ENCODE peak calls at places on chromosomes 6 and 20, in five cellular contexts. One of them, this sample, is unnamed.
A peak's percentile ranks its signal among the peaks of the same experiment; 100 is the strongest.

GRCh38 chr6:35161776-35162607 is 20.9 kb upstream of the TCP11 start:
- DNase-seq in GM23248: no peak
- DNase-seq in left lung: no peak
- DNase-seq in left ventricle myocardium inferior: no peak
- DNase-seq in right cardiac atrium: no peak
- DNase-seq in this sample: no peak

GRCh38 chr20:45842169-45842812 is 8.7 kb downstream of the SNX21 start:
- DNase-seq in GM23248: peak; percentile 71
- DNase-seq in left lung: no peak
- DNase-seq in left ventricle myocardium inferior: no peak
- DNase-seq in right cardiac atrium: no peak
- DNase-seq in this sample: no peak

GRCh38 chr6:158697798-158698197 is 47.9 kb downstream of the SYTL3 start:
- DNase-seq in GM23248: peak; percentile 87
- DNase-seq in left lung: no peak
- DNase-seq in left ventricle myocardium inferior: no peak
- DNase-seq in right cardiac atrium: no peak
- DNase-seq in this sample: no peak

GRCh38 chr6:72984981-72985665 is 240.2 kb downstream of the KHDC1L start:
- DNase-seq in GM23248: peak; percentile 28
- DNase-seq in left lung: peak; percentile 34
- DNase-seq in left ventricle myocardium inferior: no peak
- DNase-seq in right cardiac atrium: no peak
- DNase-seq in this sample: no peak

GRCh38 chr20:50750145-50750671 is 18.8 kb downstream of the PARD6B start:
- DNase-seq in GM23248: peak; percentile 35
- DNase-seq in left lung: no peak
- DNase-seq in left ventricle myocardium inferior: no peak
- DNase-seq in right cardiac atrium: no peak
- DNase-seq in this sample: no peak

GRCh38 chr20:63484236-63484635 is 11.8 kb upstream of the KCNQ2 start:
- DNase-seq in GM23248: no peak
- DNase-seq in left lung: no peak
- DNase-seq in left ventricle myocardium inferior: no peak
- DNase-seq in right cardiac atrium: peak; percentile 47
- DNase-seq in this sample: no peak

GRCh38 chr6:157219201-157220200 is 103.8 kb downstream of the TMEM242 start:
- DNase-seq in GM23248: peak; percentile 65
- DNase-seq in left lung: no peak
- DNase-seq in left ventricle myocardium inferior: no peak
- DNase-seq in right cardiac atrium: peak; percentile 45
- DNase-seq in this sample: no peak

GRCh38 chr6:52498538-52499017 is 78.3 kb downstream of the TRAM2 start:
- DNase-seq in GM23248: no peak
- DNase-seq in left lung: no peak
- DNase-seq in left ventricle myocardium inferior: no peak
- DNase-seq in right cardiac atrium: peak; percentile 75
- DNase-seq in this sample: no peak

GRCh38 chr6:117473401-117473800 is 9.1 kb upstream of the DCBLD1 start:
- DNase-seq in GM23248: no peak
- DNase-seq in left lung: no peak
- DNase-seq in left ventricle myocardium inferior: no peak
- DNase-seq in right cardiac atrium: no peak
- DNase-seq in this sample: no peak

GRCh38 chr6:155380666-155381332 is 66.5 kb upstream of the TFB1M start:
- DNase-seq in GM23248: no peak
- DNase-seq in left lung: no peak
- DNase-seq in left ventricle myocardium inferior: no peak
- DNase-seq in right cardiac atrium: no peak
- DNase-seq in this sample: no peak

GRCh38 chr6:163711615-163712568 is 297.4 kb downstream of the QKI start:
- DNase-seq in GM23248: peak; percentile 59
- DNase-seq in left lung: peak; percentile 83
- DNase-seq in left ventricle myocardium inferior: peak; percentile 89
- DNase-seq in right cardiac atrium: peak; percentile 94
- DNase-seq in this sample: no peak

GRCh38 chr6:168404560-168404959 is 36.4 kb upstream of the SMOC2 start:
- DNase-seq in GM23248: no peak
- DNase-seq in left lung: peak; percentile 20
- DNase-seq in left ventricle myocardium inferior: no peak
- DNase-seq in right cardiac atrium: no peak
- DNase-seq in this sample: no peak

GRCh38 chr6:41200296-41200900 is 551 bp downstream of the TREML2 start:
- DNase-seq in GM23248: peak; percentile 26
- DNase-seq in left lung: peak; percentile 59
- DNase-seq in left ventricle myocardium inferior: no peak
- DNase-seq in right cardiac atrium: peak; percentile 66
- DNase-seq in this sample: no peak

GRCh38 chr20:60206259-60206658 is 248.0 kb downstream of the CDH26 start:
- DNase-seq in GM23248: peak; percentile 66
- DNase-seq in left lung: no peak
- DNase-seq in left ventricle myocardium inferior: no peak
- DNase-seq in right cardiac atrium: no peak
- DNase-seq in this sample: no peak

GRCh38 chr20:10578607-10579006 is 95.2 kb downstream of the JAG1 start:
- DNase-seq in GM23248: peak; percentile 38
- DNase-seq in left lung: no peak
- DNase-seq in left ventricle myocardium inferior: no peak
- DNase-seq in right cardiac atrium: no peak
- DNase-seq in this sample: no peak

GRCh38 chr6:47256361-47256760 is 53.3 kb downstream of the TNFRSF21 start:
- DNase-seq in GM23248: peak; percentile 30
- DNase-seq in left lung: no peak
- DNase-seq in left ventricle myocardium inferior: no peak
- DNase-seq in right cardiac atrium: no peak
- DNase-seq in this sample: no peak

GRCh38 chr6:27872634-27873028 is 39.6 kb downstream of the OR2B2 start:
- DNase-seq in GM23248: no peak
- DNase-seq in left lung: no peak
- DNase-seq in left ventricle myocardium inferior: no peak
- DNase-seq in right cardiac atrium: no peak
- DNase-seq in this sample: no peak

GRCh38 chr6:38638941-38639497 is 710 bp downstream of the BTBD9 start:
- DNase-seq in GM23248: peak; percentile 87
- DNase-seq in left lung: peak; percentile 56
- DNase-seq in left ventricle myocardium inferior: no peak
- DNase-seq in right cardiac atrium: no peak
- DNase-seq in this sample: peak; percentile 38

GRCh38 chr6:5203571-5203970 is 57.2 kb downstream of the LYRM4 start:
- DNase-seq in GM23248: no peak
- DNase-seq in left lung: no peak
- DNase-seq in left ventricle myocardium inferior: peak; percentile 34
- DNase-seq in right cardiac atrium: no peak
- DNase-seq in this sample: no peak

GRCh38 chr6:81750660-81751387 is 1.7 kb downstream of the TENT5A start:
- DNase-seq in GM23248: peak; percentile 65
- DNase-seq in left lung: no peak
- DNase-seq in left ventricle myocardium inferior: no peak
- DNase-seq in right cardiac atrium: peak; percentile 21
- DNase-seq in this sample: no peak

GRCh38 chr20:36491901-36492617 is 49.3 kb upstream of the MYL9 start:
- DNase-seq in GM23248: peak; percentile 53
- DNase-seq in left lung: no peak
- DNase-seq in left ventricle myocardium inferior: no peak
- DNase-seq in right cardiac atrium: peak; percentile 61
- DNase-seq in this sample: no peak

GRCh38 chr20:14821251-14821650 is 483.8 kb upstream of the FLRT3 start:
- DNase-seq in GM23248: no peak
- DNase-seq in left lung: no peak
- DNase-seq in left ventricle myocardium inferior: no peak
- DNase-seq in right cardiac atrium: no peak
- DNase-seq in this sample: no peak

GRCh38 chr20:23141450-23142161 is 55.5 kb upstream of the CD93 start:
- DNase-seq in GM23248: no peak
- DNase-seq in left lung: peak; percentile 25
- DNase-seq in left ventricle myocardium inferior: no peak
- DNase-seq in right cardiac atrium: no peak
- DNase-seq in this sample: no peak

GRCh38 chr6:10154251-10154650 is 260.6 kb downstream of the TFAP2A start:
- DNase-seq in GM23248: no peak
- DNase-seq in left lung: no peak
- DNase-seq in left ventricle myocardium inferior: no peak
- DNase-seq in right cardiac atrium: no peak
- DNase-seq in this sample: no peak

GRCh38 chr6:136989591-136990578 is 54.9 kb downstream of the IL20RA start:
- DNase-seq in GM23248: peak; percentile 28
- DNase-seq in left lung: no peak
- DNase-seq in left ventricle myocardium inferior: peak; percentile 48
- DNase-seq in right cardiac atrium: peak; percentile 69
- DNase-seq in this sample: peak; percentile 64

GRCh38 chr6:43798688-43799444 is 28.9 kb downstream of the VEGFA start:
- DNase-seq in GM23248: peak; percentile 87
- DNase-seq in left lung: peak; percentile 92
- DNase-seq in left ventricle myocardium inferior: peak; percentile 60
- DNase-seq in right cardiac atrium: no peak
- DNase-seq in this sample: peak; percentile 95

GRCh38 chr20:57896563-57896962 is 186.7 kb upstream of the PMEPA1 start:
- DNase-seq in GM23248: no peak
- DNase-seq in left lung: no peak
- DNase-seq in left ventricle myocardium inferior: no peak
- DNase-seq in right cardiac atrium: no peak
- DNase-seq in this sample: no peak

GRCh38 chr20:47577271-47577670 is 75.6 kb downstream of the NCOA3 start:
- DNase-seq in GM23248: no peak
- DNase-seq in left lung: no peak
- DNase-seq in left ventricle myocardium inferior: no peak
- DNase-seq in right cardiac atrium: no peak
- DNase-seq in this sample: no peak
- H3K4me1 ChIP-seq in GM23248: peaks cover 28% of the 10 kb centered on the region
- H3K4me1 ChIP-seq in left lung: peaks cover 32% of the 10 kb centered on the region
- H3K4me1 ChIP-seq in left ventricle myocardium inferior: peaks cover 94% of the 10 kb centered on the region
- H3K4me1 ChIP-seq in right cardiac atrium: peaks cover 6% of the 10 kb centered on the region
- H3K4me1 ChIP-seq in this sample: peaks cover 47% of the 10 kb centered on the region

DNA sequence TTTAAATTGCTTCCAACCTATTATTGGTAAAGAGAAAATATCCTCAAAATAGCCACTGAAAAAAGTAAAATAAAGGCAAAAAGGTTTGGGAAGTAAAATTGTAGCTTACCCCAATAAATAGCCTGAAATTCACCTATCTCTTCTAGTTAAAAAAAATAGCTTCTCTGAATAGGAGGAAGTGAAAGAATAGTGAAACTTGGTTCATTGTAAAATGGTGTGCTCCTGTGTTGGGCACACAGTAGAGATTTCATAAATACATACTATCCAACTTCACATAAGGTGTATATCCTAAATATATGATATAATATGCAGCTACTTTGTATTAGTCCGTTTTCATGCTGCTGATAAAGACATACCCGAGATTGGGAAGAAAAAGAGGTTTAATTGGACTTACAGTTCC is 45.3 kb downstream of the CDK19 start:
- DNase-seq in GM23248: no peak
- DNase-seq in left lung: no peak
- DNase-seq in left ventricle myocardium inferior: no peak
- DNase-seq in right cardiac atrium: no peak
- DNase-seq in this sample: no peak
- H3K4me3 ChIP-seq in GM23248: no peak overlapping the region
- H3K4me3 ChIP-seq in left lung: no peak overlapping the region
- H3K4me3 ChIP-seq in left ventricle myocardium inferior: no peak overlapping the region
- H3K4me3 ChIP-seq in right cardiac atrium: no peak overlapping the region
- H3K4me3 ChIP-seq in this sample: no peak overlapping the region

DNA sequence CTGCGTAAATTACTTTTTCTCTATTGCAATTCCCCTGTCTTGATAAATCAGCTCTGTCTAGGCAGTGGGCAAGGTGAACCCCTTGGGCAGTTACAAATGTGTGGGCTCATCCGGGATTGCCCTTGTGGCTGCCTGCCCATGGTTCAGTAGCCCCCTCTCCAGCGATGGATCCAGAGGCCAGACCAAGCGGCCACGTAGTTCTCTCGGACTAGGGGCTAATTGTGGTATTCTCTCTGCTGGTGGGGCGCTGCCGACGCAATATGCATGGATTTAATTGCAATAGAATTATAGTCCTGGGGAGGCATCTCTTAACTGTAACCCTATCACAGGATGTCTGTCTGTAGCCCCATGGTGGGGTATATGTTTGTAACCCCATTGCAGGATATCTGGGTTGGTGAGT is 64.3 kb upstream of the UNC93A start:
- DNase-seq in GM23248: no peak
- DNase-seq in left lung: no peak
- DNase-seq in left ventricle myocardium inferior: no peak
- DNase-seq in right cardiac atrium: no peak
- DNase-seq in this sample: no peak
- H3K4me1 ChIP-seq in GM23248: no peaks in the 10 kb centered on the region
- H3K4me1 ChIP-seq in left lung: no peaks in the 10 kb centered on the region
- H3K4me1 ChIP-seq in left ventricle myocardium inferior: no peaks in the 10 kb centered on the region
- H3K4me1 ChIP-seq in right cardiac atrium: no peaks in the 10 kb centered on the region
- H3K4me1 ChIP-seq in this sample: no peaks in the 10 kb centered on the region

GRCh38 chr6:17413313-17413750 is 19.9 kb downstream of the CAP2 start:
- DNase-seq in GM23248: peak; percentile 75
- DNase-seq in left lung: no peak
- DNase-seq in left ventricle myocardium inferior: no peak
- DNase-seq in right cardiac atrium: no peak
- DNase-seq in this sample: no peak

GRCh38 chr6:17419189-17419575 is 25.8 kb downstream of the CAP2 start:
- DNase-seq in GM23248: peak; percentile 52
- DNase-seq in left lung: no peak
- DNase-seq in left ventricle myocardium inferior: no peak
- DNase-seq in right cardiac atrium: no peak
- DNase-seq in this sample: no peak

GRCh38 chr6:17418281-17419188 is 25.1 kb downstream of the CAP2 start:
- DNase-seq in GM23248: peak; percentile 76
- DNase-seq in left lung: no peak
- DNase-seq in left ventricle myocardium inferior: no peak
- DNase-seq in right cardiac atrium: no peak
- DNase-seq in this sample: no peak

GRCh38 chr6:17421406-17421805 is 28.0 kb downstream of the CAP2 start:
- DNase-seq in GM23248: no peak
- DNase-seq in left lung: no peak
- DNase-seq in left ventricle myocardium inferior: no peak
- DNase-seq in right cardiac atrium: no peak
- DNase-seq in this sample: no peak

GRCh38 chr6:17417817-17418216 is 24.4 kb downstream of the CAP2 start:
- DNase-seq in GM23248: peak; percentile 87
- DNase-seq in left lung: no peak
- DNase-seq in left ventricle myocardium inferior: no peak
- DNase-seq in right cardiac atrium: no peak
- DNase-seq in this sample: no peak
- H3K4me3 ChIP-seq in GM23248: peak overlapping the region; percentile 63
- H3K4me3 ChIP-seq in left lung: no peak overlapping the region
- H3K4me3 ChIP-seq in left ventricle myocardium inferior: peak overlapping the region; percentile 18
- H3K4me3 ChIP-seq in right cardiac atrium: no peak overlapping the region
- H3K4me3 ChIP-seq in this sample: no peak overlapping the region

DNA sequence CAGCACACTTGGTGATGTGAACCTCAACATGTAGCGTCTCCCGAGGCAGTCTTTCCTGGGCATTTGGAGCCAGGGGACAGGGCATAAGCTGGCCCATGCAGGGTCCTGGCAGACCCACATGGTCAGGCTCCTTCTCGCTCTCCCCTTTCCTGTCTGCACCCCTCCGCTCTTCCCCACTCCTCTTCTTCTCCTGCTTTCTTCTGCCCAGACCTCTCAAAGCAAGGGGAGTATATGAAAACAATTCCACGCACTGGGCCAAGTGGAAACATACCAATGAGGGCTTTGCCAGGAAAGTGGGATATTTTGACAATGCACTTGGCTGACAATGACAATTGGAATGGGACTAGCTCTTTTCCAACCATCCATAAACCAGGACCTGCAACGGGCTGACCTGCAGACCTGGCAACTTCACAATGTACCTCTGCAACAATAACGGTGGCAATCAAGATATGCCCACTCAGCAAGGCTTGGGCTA is 58.9 kb upstream of the TRAF3IP2 start:
- DNase-seq in GM23248: peak; percentile 14
- DNase-seq in left lung: no peak
- DNase-seq in left ventricle myocardium inferior: no peak
- DNase-seq in right cardiac atrium: peak; percentile 74
- DNase-seq in this sample: no peak
- H3K4me1 ChIP-seq in GM23248: peaks cover 37% of the 10 kb centered on the region
- H3K4me1 ChIP-seq in left lung: peaks cover 8% of the 10 kb centered on the region
- H3K4me1 ChIP-seq in left ventricle myocardium inferior: peaks cover 77% of the 10 kb centered on the region
- H3K4me1 ChIP-seq in right cardiac atrium: peaks cover 22% of the 10 kb centered on the region
- H3K4me1 ChIP-seq in this sample: no peaks in the 10 kb centered on the region

This sample was measured in pancreas.